ENCODE peak calls at places on chromosome 18, in six cellular contexts. One of them, this sample, is unnamed.

GRCh38 chr18:58491773-58492752 is 136.8 kb downstream of the ALPK2 start:
- DNase-seq in AG09319: no peak
- DNase-seq in HFFc6: no peak
- DNase-seq in A549: no peak
- DNase-seq in glutamatergic neuron: no peak
- DNase-seq in RWPE1: no peak
- DNase-seq in this sample: no peak

GRCh38 chr18:75162467-75162866 is 46.5 kb downstream of the PTGR3 start:
- DNase-seq in HFFc6: peak; percentile 57
- DNase-seq in glutamatergic neuron: no peak
- DNase-seq in A549: peak; percentile 7
- DNase-seq in AG09319: no peak
- DNase-seq in RWPE1: peak; percentile 16
- DNase-seq in this sample: no peak

GRCh38 chr18:51361130-51361860 is 163.8 kb upstream of the MEX3C start:
- DNase-seq in HFFc6: no peak
- DNase-seq in glutamatergic neuron: no peak
- DNase-seq in RWPE1: no peak
- DNase-seq in AG09319: no peak
- DNase-seq in A549: no peak
- DNase-seq in this sample: no peak

GRCh38 chr18:23250893-23251656 is 115.8 kb downstream of the CABLES1 start:
- DNase-seq in A549: no peak
- DNase-seq in RWPE1: no peak
- DNase-seq in HFFc6: no peak
- DNase-seq in AG09319: no peak
- DNase-seq in glutamatergic neuron: no peak
- DNase-seq in this sample: no peak

GRCh38 chr18:49878015-49878414 is 64.7 kb upstream of the ACAA2 start:
- DNase-seq in AG09319: no peak
- DNase-seq in RWPE1: no peak
- DNase-seq in HFFc6: no peak
- DNase-seq in A549: no peak
- DNase-seq in glutamatergic neuron: no peak
- DNase-seq in this sample: no peak

GRCh38 chr18:23916338-23916737 is 98.2 kb upstream of the TTC39C start:
- DNase-seq in A549: no peak
- DNase-seq in glutamatergic neuron: no peak
- DNase-seq in AG09319: peak; percentile 37
- DNase-seq in RWPE1: no peak
- DNase-seq in HFFc6: no peak
- DNase-seq in this sample: no peak

GRCh38 chr18:26415041-26415440 is 133.3 kb downstream of the KCTD1 start:
- DNase-seq in A549: no peak
- DNase-seq in RWPE1: no peak
- DNase-seq in glutamatergic neuron: no peak
- DNase-seq in AG09319: no peak
- DNase-seq in HFFc6: no peak
- DNase-seq in this sample: no peak

GRCh38 chr18:7272268-7273049 is 41.6 kb downstream of the LRRC30 start:
- DNase-seq in A549: peak; percentile 71
- DNase-seq in HFFc6: peak; percentile 31
- DNase-seq in AG09319: peak; percentile 49
- DNase-seq in glutamatergic neuron: peak; percentile 62
- DNase-seq in RWPE1: peak; percentile 54
- DNase-seq in this sample: peak; percentile 55

GRCh38 chr18:45657357-45658335 is 42.4 kb downstream of the SLC14A2 start:
- DNase-seq in A549: no peak
- DNase-seq in AG09319: no peak
- DNase-seq in HFFc6: peak; percentile 24
- DNase-seq in glutamatergic neuron: no peak
- DNase-seq in RWPE1: no peak
- DNase-seq in this sample: no peak

GRCh38 chr18:9417081-9417841 is 58.1 kb upstream of the RALBP1 start:
- DNase-seq in AG09319: no peak
- DNase-seq in HFFc6: no peak
- DNase-seq in RWPE1: peak; percentile 26
- DNase-seq in A549: no peak
- DNase-seq in glutamatergic neuron: no peak
- DNase-seq in this sample: no peak

GRCh38 chr18:9404565-9405060 is 70.0 kb downstream of the TWSG1 start:
- DNase-seq in HFFc6: no peak
- DNase-seq in glutamatergic neuron: no peak
- DNase-seq in RWPE1: no peak
- DNase-seq in AG09319: no peak
- DNase-seq in A549: no peak
- DNase-seq in this sample: no peak

GRCh38 chr18:67590571-67591141 is 74.1 kb upstream of the DSEL start:
- DNase-seq in glutamatergic neuron: no peak
- DNase-seq in HFFc6: peak; percentile 25
- DNase-seq in A549: no peak
- DNase-seq in RWPE1: no peak
- DNase-seq in AG09319: no peak
- DNase-seq in this sample: no peak

GRCh38 chr18:80023173-80023572 is 11.1 kb upstream of the RBFA start:
- DNase-seq in A549: peak; percentile 49
- DNase-seq in glutamatergic neuron: no peak
- DNase-seq in HFFc6: no peak
- DNase-seq in AG09319: no peak
- DNase-seq in RWPE1: no peak
- DNase-seq in this sample: no peak
- TF ChIP-seq CTCF in A549: peak; percentile 46
- TF ChIP-seq CTCF in glutamatergic neuron: peak; percentile 69
- TF ChIP-seq CTCF in HFFc6: peak; percentile 72
- TF ChIP-seq CTCF in AG09319: no peak
- TF ChIP-seq CTCF in RWPE1: no peak
- TF ChIP-seq CTCF in this sample: peak; percentile 28

DNA sequence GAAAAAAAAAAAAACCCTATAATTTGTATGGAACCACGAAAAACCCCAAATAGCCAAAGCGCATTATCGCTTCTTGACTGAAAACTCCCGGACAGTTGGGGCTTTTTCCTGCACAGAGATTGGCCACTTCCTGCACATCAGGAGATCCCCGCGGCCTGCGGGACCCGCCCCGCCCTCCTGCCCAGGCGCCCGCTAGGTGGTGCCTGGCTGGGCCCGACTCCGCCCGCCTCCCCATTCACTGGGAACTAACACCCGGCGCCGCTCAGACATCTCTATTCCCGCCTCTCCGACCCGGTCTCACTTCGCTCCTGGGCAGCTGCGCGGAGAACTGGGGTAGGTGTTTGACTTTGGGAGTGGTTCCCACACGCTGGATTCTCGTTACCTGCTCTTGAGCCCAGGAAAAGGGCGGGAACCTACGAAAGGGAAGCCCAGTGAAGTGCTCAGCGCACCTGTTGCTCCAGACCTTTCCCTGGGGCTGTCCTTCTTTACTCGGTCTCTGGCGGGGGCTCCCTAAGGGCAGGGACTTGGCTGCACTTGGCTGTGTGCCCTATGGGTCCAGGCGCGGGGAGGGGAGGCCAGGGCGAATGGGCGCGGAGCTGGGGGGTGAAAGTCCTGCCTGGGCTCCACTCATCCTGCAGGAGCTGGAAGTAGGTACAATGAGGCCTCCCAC is at the start of gene HMSD:
- DNase-seq in glutamatergic neuron: peak; percentile 70
- DNase-seq in AG09319: no peak
- DNase-seq in RWPE1: peak; percentile 74
- DNase-seq in HFFc6: no peak
- DNase-seq in A549: peak; percentile 40
- DNase-seq in this sample: peak; percentile 81
- TF ChIP-seq CTCF in glutamatergic neuron: no peak
- TF ChIP-seq CTCF in AG09319: peak; percentile 33
- TF ChIP-seq CTCF in RWPE1: peak; percentile 47
- TF ChIP-seq CTCF in HFFc6: peak; percentile 46
- TF ChIP-seq CTCF in A549: peak; percentile 15
- TF ChIP-seq CTCF in this sample: peak; percentile 24

GRCh38 chr18:28002841-28003240 is 174.1 kb downstream of the CDH2 start:
- DNase-seq in RWPE1: no peak
- DNase-seq in AG09319: no peak
- DNase-seq in A549: no peak
- DNase-seq in HFFc6: no peak
- DNase-seq in glutamatergic neuron: no peak
- DNase-seq in this sample: no peak

GRCh38 chr18:28007841-28008240 is 169.1 kb downstream of the CDH2 start:
- DNase-seq in AG09319: no peak
- DNase-seq in glutamatergic neuron: no peak
- DNase-seq in A549: no peak
- DNase-seq in RWPE1: no peak
- DNase-seq in HFFc6: peak; percentile 30
- DNase-seq in this sample: no peak

GRCh38 chr18:28003451-28003850 is 173.5 kb downstream of the CDH2 start:
- DNase-seq in RWPE1: no peak
- DNase-seq in glutamatergic neuron: no peak
- DNase-seq in A549: no peak
- DNase-seq in AG09319: peak; percentile 7
- DNase-seq in HFFc6: peak; percentile 62
- DNase-seq in this sample: no peak

GRCh38 chr18:28009589-28009988 is 167.3 kb downstream of the CDH2 start:
- DNase-seq in AG09319: no peak
- DNase-seq in RWPE1: no peak
- DNase-seq in glutamatergic neuron: no peak
- DNase-seq in A549: no peak
- DNase-seq in HFFc6: no peak
- DNase-seq in this sample: no peak

GRCh38 chr18:28005164-28005563 is 171.8 kb downstream of the CDH2 start:
- DNase-seq in AG09319: no peak
- DNase-seq in glutamatergic neuron: no peak
- DNase-seq in A549: no peak
- DNase-seq in HFFc6: no peak
- DNase-seq in RWPE1: no peak
- DNase-seq in this sample: no peak
- TF ChIP-seq CTCF in AG09319: no peak
- TF ChIP-seq CTCF in glutamatergic neuron: no peak
- TF ChIP-seq CTCF in A549: no peak
- TF ChIP-seq CTCF in HFFc6: no peak
- TF ChIP-seq CTCF in RWPE1: no peak
- TF ChIP-seq CTCF in this sample: no peak

DNA sequence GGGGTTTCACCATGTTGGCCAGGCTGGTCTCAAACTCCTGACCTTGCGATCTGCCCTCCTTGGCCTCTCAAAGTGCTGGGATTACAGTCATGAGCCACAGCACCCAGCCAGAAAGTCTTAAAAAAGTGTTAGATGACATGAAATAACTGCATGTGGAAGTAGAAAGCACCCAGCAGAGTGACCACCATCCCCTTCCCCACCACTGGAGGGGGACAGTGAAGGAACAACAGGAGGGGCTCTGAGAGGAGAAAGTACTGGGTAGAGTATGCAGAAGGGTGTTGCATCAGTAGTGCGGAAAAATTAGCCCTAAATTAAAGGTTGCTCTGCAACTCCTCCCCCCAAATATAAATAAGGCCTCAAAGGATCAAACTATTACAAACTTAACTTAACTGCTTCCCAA is 230.5 kb downstream of the ZNF521 start:
- DNase-seq in HFFc6: no peak
- DNase-seq in A549: no peak
- DNase-seq in AG09319: no peak
- DNase-seq in glutamatergic neuron: no peak
- DNase-seq in RWPE1: no peak
- DNase-seq in this sample: no peak
- TF ChIP-seq CTCF in HFFc6: no peak
- TF ChIP-seq CTCF in A549: no peak
- TF ChIP-seq CTCF in AG09319: no peak
- TF ChIP-seq CTCF in glutamatergic neuron: no peak
- TF ChIP-seq CTCF in RWPE1: no peak
- TF ChIP-seq CTCF in this sample: no peak

DNA sequence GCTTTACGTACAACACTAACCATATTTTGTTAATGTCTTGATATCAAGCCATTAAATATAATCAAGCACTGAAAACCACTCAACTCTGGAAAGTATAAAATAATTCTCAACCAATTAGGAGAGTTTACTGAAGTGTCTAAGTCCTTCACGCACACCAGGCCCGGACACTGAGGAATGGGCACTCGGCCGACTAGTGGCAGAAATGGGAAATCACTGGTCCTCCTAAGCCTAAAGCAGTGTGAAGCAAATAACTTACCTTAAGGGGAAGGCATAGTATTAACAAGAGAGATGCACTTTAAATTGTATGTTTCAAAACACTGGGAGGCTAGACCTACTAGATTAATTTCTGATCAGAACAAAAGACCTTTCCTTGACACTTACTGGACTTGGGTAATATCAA is 45.7 kb downstream of the FAM210A start:
- DNase-seq in AG09319: no peak
- DNase-seq in HFFc6: no peak
- DNase-seq in A549: peak; percentile 38
- DNase-seq in glutamatergic neuron: peak; percentile 58
- DNase-seq in RWPE1: no peak
- DNase-seq in this sample: peak; percentile 34
- TF ChIP-seq CTCF in AG09319: no peak
- TF ChIP-seq CTCF in HFFc6: peak; percentile 41
- TF ChIP-seq CTCF in A549: no peak
- TF ChIP-seq CTCF in glutamatergic neuron: peak; percentile 74
- TF ChIP-seq CTCF in RWPE1: no peak
- TF ChIP-seq CTCF in this sample: peak; percentile 58

DNA sequence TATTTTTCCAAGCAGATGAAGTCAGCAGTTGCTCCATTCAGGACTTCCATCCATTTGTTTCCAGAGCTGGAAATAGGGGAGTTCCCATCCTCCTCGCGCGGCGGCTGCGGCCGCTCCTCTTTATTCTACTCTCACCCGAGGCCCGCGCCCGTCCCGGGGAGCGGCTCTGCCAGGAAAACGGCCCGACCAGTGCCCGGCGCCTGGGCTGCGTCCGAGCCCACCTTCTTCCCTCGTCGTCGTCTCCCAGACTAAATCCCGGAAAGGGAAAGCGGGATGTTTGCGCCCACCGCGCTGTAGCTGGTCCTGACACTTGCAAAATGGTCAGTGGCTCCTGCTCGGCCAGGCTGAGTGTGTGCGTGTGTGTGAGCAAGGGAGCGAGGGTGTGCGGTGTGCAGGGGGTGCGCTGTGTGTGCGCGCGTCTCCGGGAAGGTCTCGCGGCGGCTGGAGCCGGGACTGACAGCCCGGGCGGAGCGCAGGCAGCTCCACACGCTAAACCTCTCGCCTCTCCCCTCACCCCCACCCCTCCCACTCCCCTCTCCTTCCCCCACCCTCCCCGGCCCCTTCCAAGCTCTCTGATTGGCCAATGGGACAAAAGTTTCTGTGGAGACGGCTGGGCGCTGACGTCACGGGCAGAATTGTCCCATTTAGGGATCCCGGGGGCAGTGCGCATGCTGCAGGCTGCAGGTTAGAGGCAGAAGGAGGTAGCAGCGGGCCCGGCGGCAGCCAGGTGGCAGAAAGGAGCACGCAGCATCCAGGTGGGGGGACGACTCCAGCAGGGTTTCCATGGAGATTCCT is at the start of gene NOL4:
- DNase-seq in RWPE1: no peak
- DNase-seq in HFFc6: no peak
- DNase-seq in A549: peak; percentile 4
- DNase-seq in AG09319: no peak
- DNase-seq in glutamatergic neuron: peak; percentile 85
- DNase-seq in this sample: peak; percentile 87
- TF ChIP-seq CTCF in RWPE1: no peak
- TF ChIP-seq CTCF in HFFc6: no peak
- TF ChIP-seq CTCF in A549: no peak
- TF ChIP-seq CTCF in AG09319: no peak
- TF ChIP-seq CTCF in glutamatergic neuron: no peak
- TF ChIP-seq CTCF in this sample: peak; percentile 25

GRCh38 chr18:77366725-77367641 is 117.3 kb downstream of the GALR1 start:
- DNase-seq in AG09319: no peak
- DNase-seq in glutamatergic neuron: peak; percentile 65
- DNase-seq in RWPE1: peak; percentile 8
- DNase-seq in A549: peak; percentile 56
- DNase-seq in HFFc6: no peak
- DNase-seq in this sample: peak; percentile 32
- TF ChIP-seq CTCF in AG09319: no peak
- TF ChIP-seq CTCF in glutamatergic neuron: no peak
- TF ChIP-seq CTCF in RWPE1: no peak
- TF ChIP-seq CTCF in A549: no peak
- TF ChIP-seq CTCF in HFFc6: no peak
- TF ChIP-seq CTCF in this sample: no peak

GRCh38 chr18:5841518-5841917 is 53.8 kb downstream of the TMEM200C start:
- DNase-seq in RWPE1: no peak
- DNase-seq in AG09319: no peak
- DNase-seq in HFFc6: no peak
- DNase-seq in glutamatergic neuron: no peak
- DNase-seq in A549: no peak
- DNase-seq in this sample: no peak
- TF ChIP-seq CTCF in RWPE1: no peak
- TF ChIP-seq CTCF in AG09319: peak; percentile 15
- TF ChIP-seq CTCF in HFFc6: no peak
- TF ChIP-seq CTCF in glutamatergic neuron: no peak
- TF ChIP-seq CTCF in A549: no peak
- TF ChIP-seq CTCF in this sample: no peak